ENCODE peak calls at places on chromosomes 4 and X, in seven cellular contexts. One of them, this sample, is unnamed.

GRCh38 chr4:8355864-8356565 is 84.5 kb downstream of the ACOX3 start:
- DNase-seq in stimulated activated naive CD8-positive, alpha-beta T cell treated with anti-CD3 and anti-CD28 coated beads, Interleukin-15, Interleukin-2, amounts not matched to agents 100 U/mL and 50 U/mL, for 24 hours: no peak
- DNase-seq in thoracic aorta: no peak
- DNase-seq in B cell: no peak
- DNase-seq in stimulated activated CD4-positive, alpha-beta T cell treated with anti-CD3 and anti-CD28 coated beads, Interleukin-4, amount 100 ng/mL, for 48 hours: no peak
- DNase-seq in stomach: no peak
- DNase-seq in omental fat pad: no peak
- DNase-seq in this sample: no peak

GRCh38 chrX:119784747-119785446 is 6.5 kb downstream of the RPL39 start:
- DNase-seq in B cell: peak
- DNase-seq in stomach: peak
- DNase-seq in stimulated activated CD4-positive, alpha-beta T cell treated with anti-CD3 and anti-CD28 coated beads, Interleukin-4, amount 100 ng/mL, for 48 hours: peak
- DNase-seq in stimulated activated naive CD8-positive, alpha-beta T cell treated with anti-CD3 and anti-CD28 coated beads, Interleukin-15, Interleukin-2, amounts not matched to agents 100 U/mL and 50 U/mL, for 24 hours: peak
- DNase-seq in thoracic aorta: no peak
- DNase-seq in omental fat pad: no peak
- DNase-seq in this sample: peak

GRCh38 chr4:41258783-41259182 is 2.1 kb downstream of the UCHL1 start:
- DNase-seq in stimulated activated naive CD8-positive, alpha-beta T cell treated with anti-CD3 and anti-CD28 coated beads, Interleukin-15, Interleukin-2, amounts not matched to agents 100 U/mL and 50 U/mL, for 24 hours: no peak
- DNase-seq in stimulated activated CD4-positive, alpha-beta T cell treated with anti-CD3 and anti-CD28 coated beads, Interleukin-4, amount 100 ng/mL, for 48 hours: no peak
- DNase-seq in B cell: no peak
- DNase-seq in stomach: no peak
- DNase-seq in thoracic aorta: no peak
- DNase-seq in omental fat pad: no peak
- DNase-seq in this sample: no peak

GRCh38 chrX:76064825-76065224 is 108.0 kb upstream of the PBDC1 start:
- DNase-seq in thoracic aorta: no peak
- DNase-seq in stimulated activated naive CD8-positive, alpha-beta T cell treated with anti-CD3 and anti-CD28 coated beads, Interleukin-15, Interleukin-2, amounts not matched to agents 100 U/mL and 50 U/mL, for 24 hours: no peak
- DNase-seq in stimulated activated CD4-positive, alpha-beta T cell treated with anti-CD3 and anti-CD28 coated beads, Interleukin-4, amount 100 ng/mL, for 48 hours: no peak
- DNase-seq in omental fat pad: no peak
- DNase-seq in B cell: no peak
- DNase-seq in stomach: no peak
- DNase-seq in this sample: no peak

GRCh38 chr4:6085943-6086628 is 67.9 kb upstream of the C4orf50 start:
- DNase-seq in B cell: no peak
- DNase-seq in stomach: no peak
- DNase-seq in thoracic aorta: no peak
- DNase-seq in stimulated activated naive CD8-positive, alpha-beta T cell treated with anti-CD3 and anti-CD28 coated beads, Interleukin-15, Interleukin-2, amounts not matched to agents 100 U/mL and 50 U/mL, for 24 hours: no peak
- DNase-seq in omental fat pad: no peak
- DNase-seq in stimulated activated CD4-positive, alpha-beta T cell treated with anti-CD3 and anti-CD28 coated beads, Interleukin-4, amount 100 ng/mL, for 48 hours: no peak
- DNase-seq in this sample: no peak

GRCh38 chr4:142128529-142128928 is 492.1 kb downstream of the IL15 start:
- DNase-seq in thoracic aorta: no peak
- DNase-seq in omental fat pad: no peak
- DNase-seq in stimulated activated CD4-positive, alpha-beta T cell treated with anti-CD3 and anti-CD28 coated beads, Interleukin-4, amount 100 ng/mL, for 48 hours: no peak
- DNase-seq in stimulated activated naive CD8-positive, alpha-beta T cell treated with anti-CD3 and anti-CD28 coated beads, Interleukin-15, Interleukin-2, amounts not matched to agents 100 U/mL and 50 U/mL, for 24 hours: no peak
- DNase-seq in B cell: no peak
- DNase-seq in stomach: no peak
- DNase-seq in this sample: no peak

GRCh38 chr4:6197433-6198174 is 2.7 kb downstream of the JAKMIP1 start:
- DNase-seq in B cell: no peak
- DNase-seq in stimulated activated naive CD8-positive, alpha-beta T cell treated with anti-CD3 and anti-CD28 coated beads, Interleukin-15, Interleukin-2, amounts not matched to agents 100 U/mL and 50 U/mL, for 24 hours: no peak
- DNase-seq in stimulated activated CD4-positive, alpha-beta T cell treated with anti-CD3 and anti-CD28 coated beads, Interleukin-4, amount 100 ng/mL, for 48 hours: no peak
- DNase-seq in omental fat pad: no peak
- DNase-seq in thoracic aorta: no peak
- DNase-seq in stomach: no peak
- DNase-seq in this sample: no peak

GRCh38 chr4:23945521-23946017 is 55.7 kb upstream of the PPARGC1A start:
- DNase-seq in stimulated activated naive CD8-positive, alpha-beta T cell treated with anti-CD3 and anti-CD28 coated beads, Interleukin-15, Interleukin-2, amounts not matched to agents 100 U/mL and 50 U/mL, for 24 hours: no peak
- DNase-seq in stimulated activated CD4-positive, alpha-beta T cell treated with anti-CD3 and anti-CD28 coated beads, Interleukin-4, amount 100 ng/mL, for 48 hours: no peak
- DNase-seq in thoracic aorta: no peak
- DNase-seq in stomach: peak
- DNase-seq in B cell: no peak
- DNase-seq in omental fat pad: no peak
- DNase-seq in this sample: no peak

GRCh38 chrX:153517941-153518834 is 746 bp downstream of the ATP2B3 start:
- DNase-seq in stimulated activated naive CD8-positive, alpha-beta T cell treated with anti-CD3 and anti-CD28 coated beads, Interleukin-15, Interleukin-2, amounts not matched to agents 100 U/mL and 50 U/mL, for 24 hours: no peak
- DNase-seq in B cell: no peak
- DNase-seq in thoracic aorta: no peak
- DNase-seq in stomach: no peak
- DNase-seq in omental fat pad: no peak
- DNase-seq in stimulated activated CD4-positive, alpha-beta T cell treated with anti-CD3 and anti-CD28 coated beads, Interleukin-4, amount 100 ng/mL, for 48 hours: no peak
- DNase-seq in this sample: no peak

GRCh38 chr4:13164783-13165371 is 319.3 kb downstream of the RAB28 start:
- DNase-seq in B cell: no peak
- DNase-seq in omental fat pad: no peak
- DNase-seq in stimulated activated naive CD8-positive, alpha-beta T cell treated with anti-CD3 and anti-CD28 coated beads, Interleukin-15, Interleukin-2, amounts not matched to agents 100 U/mL and 50 U/mL, for 24 hours: no peak
- DNase-seq in stomach: no peak
- DNase-seq in stimulated activated CD4-positive, alpha-beta T cell treated with anti-CD3 and anti-CD28 coated beads, Interleukin-4, amount 100 ng/mL, for 48 hours: no peak
- DNase-seq in thoracic aorta: no peak
- DNase-seq in this sample: no peak

GRCh38 chr4:83307920-83308319 is 23.3 kb upstream of the COQ2 start:
- DNase-seq in stimulated activated CD4-positive, alpha-beta T cell treated with anti-CD3 and anti-CD28 coated beads, Interleukin-4, amount 100 ng/mL, for 48 hours: no peak
- DNase-seq in thoracic aorta: no peak
- DNase-seq in stomach: no peak
- DNase-seq in stimulated activated naive CD8-positive, alpha-beta T cell treated with anti-CD3 and anti-CD28 coated beads, Interleukin-15, Interleukin-2, amounts not matched to agents 100 U/mL and 50 U/mL, for 24 hours: no peak
- DNase-seq in B cell: no peak
- DNase-seq in omental fat pad: no peak
- DNase-seq in this sample: no peak

GRCh38 chr4:56742080-56742871 is 61.2 kb upstream of the HOPX start:
- DNase-seq in omental fat pad: no peak
- DNase-seq in thoracic aorta: no peak
- DNase-seq in B cell: no peak
- DNase-seq in stomach: no peak
- DNase-seq in stimulated activated naive CD8-positive, alpha-beta T cell treated with anti-CD3 and anti-CD28 coated beads, Interleukin-15, Interleukin-2, amounts not matched to agents 100 U/mL and 50 U/mL, for 24 hours: no peak
- DNase-seq in stimulated activated CD4-positive, alpha-beta T cell treated with anti-CD3 and anti-CD28 coated beads, Interleukin-4, amount 100 ng/mL, for 48 hours: no peak
- DNase-seq in this sample: no peak

GRCh38 chrX:15298201-15298600 is 17.2 kb downstream of the ASB11 start:
- DNase-seq in omental fat pad: no peak
- DNase-seq in stimulated activated CD4-positive, alpha-beta T cell treated with anti-CD3 and anti-CD28 coated beads, Interleukin-4, amount 100 ng/mL, for 48 hours: no peak
- DNase-seq in B cell: no peak
- DNase-seq in stimulated activated naive CD8-positive, alpha-beta T cell treated with anti-CD3 and anti-CD28 coated beads, Interleukin-15, Interleukin-2, amounts not matched to agents 100 U/mL and 50 U/mL, for 24 hours: no peak
- DNase-seq in stomach: no peak
- DNase-seq in thoracic aorta: no peak
- DNase-seq in this sample: no peak

GRCh38 chr4:78058591-78059523 is 1.7 kb downstream of the FRAS1 start:
- DNase-seq in stimulated activated naive CD8-positive, alpha-beta T cell treated with anti-CD3 and anti-CD28 coated beads, Interleukin-15, Interleukin-2, amounts not matched to agents 100 U/mL and 50 U/mL, for 24 hours: peak
- DNase-seq in stomach: peak
- DNase-seq in omental fat pad: no peak
- DNase-seq in thoracic aorta: peak
- DNase-seq in B cell: peak
- DNase-seq in stimulated activated CD4-positive, alpha-beta T cell treated with anti-CD3 and anti-CD28 coated beads, Interleukin-4, amount 100 ng/mL, for 48 hours: no peak
- DNase-seq in this sample: peak

GRCh38 chr4:140995058-140995457 is 138.2 kb downstream of the RNF150 start:
- DNase-seq in stimulated activated naive CD8-positive, alpha-beta T cell treated with anti-CD3 and anti-CD28 coated beads, Interleukin-15, Interleukin-2, amounts not matched to agents 100 U/mL and 50 U/mL, for 24 hours: no peak
- DNase-seq in omental fat pad: no peak
- DNase-seq in thoracic aorta: no peak
- DNase-seq in stimulated activated CD4-positive, alpha-beta T cell treated with anti-CD3 and anti-CD28 coated beads, Interleukin-4, amount 100 ng/mL, for 48 hours: no peak
- DNase-seq in B cell: no peak
- DNase-seq in stomach: peak
- DNase-seq in this sample: no peak

GRCh38 chr4:118389731-118390520 is 37.1 kb upstream of the PRSS12 start:
- DNase-seq in omental fat pad: no peak
- DNase-seq in stimulated activated CD4-positive, alpha-beta T cell treated with anti-CD3 and anti-CD28 coated beads, Interleukin-4, amount 100 ng/mL, for 48 hours: no peak
- DNase-seq in thoracic aorta: no peak
- DNase-seq in stimulated activated naive CD8-positive, alpha-beta T cell treated with anti-CD3 and anti-CD28 coated beads, Interleukin-15, Interleukin-2, amounts not matched to agents 100 U/mL and 50 U/mL, for 24 hours: no peak
- DNase-seq in B cell: no peak
- DNase-seq in stomach: no peak
- DNase-seq in this sample: no peak